ENCODE peak calls at places on chromosomes 7 and 10, in six cellular contexts. C is stimulated activated CD4-positive, alpha-beta T cell treated with anti-CD3 and anti-CD28 coated beads, Interleukin-12 subunit alpha, Interleukin-12 subunit beta, amount 100 ng/mL, for 24 hours; E is type B pancreatic cell; V is HEK293T; O is pulmonary artery endothelial cell; D is GDM1. U is an unnamed sample.

GRCh38 chr7:95549818-95550529 is 46.3 kb downstream of the PDK4 start:
- DNase-seq in O (peak), V (no peak), E (no peak), D (no peak), C (no peak), U (no peak)

GRCh38 chr7:65800890-65801341 is 72.0 kb upstream of the VKORC1L1 start:
- DNase-seq in E (no peak), D (no peak), V (no peak), O (peak), C (no peak), U (no peak)

GRCh38 chr7:30142710-30143109 is 7.9 kb downstream of the MTURN start:
- DNase-seq in V (no peak), C (no peak), E (no peak), D (no peak), O (no peak), U (peak)

GRCh38 chr10:43236176-43236850 is 30.6 kb downstream of the RASGEF1A start:
- DNase-seq in V (no peak), O (no peak), E (no peak), C (no peak), D (no peak), U (no peak)

GRCh38 chr10:77361426-77361825 is 276.2 kb downstream of the KCNMA1 start:
- DNase-seq in D (no peak), E (no peak), O (no peak), C (no peak), V (no peak), U (no peak)

GRCh38 chr7:28418311-28418710 is 6.0 kb downstream of the CREB5 start:
- DNase-seq in E (no peak), D (no peak), C (no peak), O (no peak), V (no peak), U (no peak)

GRCh38 chr7:47937065-47937687 is 11.1 kb downstream of the PKD1L1 start:
- DNase-seq in V (no peak), O (no peak), C (no peak), E (no peak), D (no peak), U (no peak)

GRCh38 chr7:82234457-82235049 is 209.0 kb downstream of the CACNA2D1 start:
- DNase-seq in C (no peak), V (no peak), O (no peak), E (no peak), D (no peak), U (peak)

GRCh38 chr7:86943447-86943846 is 116.0 kb downstream of the ELAPOR2 start:
- DNase-seq in C (no peak), E (no peak), D (no peak), O (no peak), V (no peak), U (no peak)

GRCh38 chr10:109740436-109740835 is 182.9 kb downstream of the XPNPEP1 start:
- DNase-seq in C (no peak), V (no peak), O (no peak), E (no peak), D (no peak), U (peak)

GRCh38 chr7:83550100-83550499 is 98.8 kb downstream of the SEMA3E start:
- DNase-seq in E (no peak), O (no peak), V (no peak), C (no peak), D (no peak), U (peak)

GRCh38 chr7:47320296-47320695 is 261.6 kb downstream of the TNS3 start:
- DNase-seq in D (no peak), O (no peak), V (no peak), C (no peak), E (no peak), U (no peak)

GRCh38 chr7:1666779-1667565 is 3.1 kb upstream of the ELFN1 start:
- DNase-seq in V (no peak), E (peak), O (no peak), D (no peak), C (no peak), U (no peak)

GRCh38 chr10:132743925-132744490 is 41.9 kb downstream of the NKX6-2 start:
- DNase-seq in C (no peak), V (no peak), D (no peak), E (no peak), O (no peak), U (peak)

GRCh38 chr10:9160275-9160674 is 1105.8 kb downstream of the GATA3 start:
- DNase-seq in D (no peak), O (no peak), E (no peak), V (no peak), C (no peak), U (no peak)

GRCh38 chr7:140145709-140146108 is 31.1 kb downstream of the KDM7A start:
- DNase-seq in V (no peak), D (no peak), E (no peak), C (no peak), O (no peak), U (no peak)

GRCh38 chr7:32587431-32587948 is 92.2 kb downstream of the AVL9 start:
- DNase-seq in O (peak), D (no peak), C (no peak), E (no peak), V (no peak), U (peak)

GRCh38 chr7:98470131-98470985 is 69.5 kb upstream of the BAIAP2L1 start:
- DNase-seq in E (peak), C (peak), D (no peak), V (no peak), O (no peak), U (peak)

GRCh38 chr10:22265839-22266537 is 48.2 kb upstream of the EBLN1 start:
- DNase-seq in C (no peak), V (no peak), O (no peak), D (no peak), E (no peak), U (no peak)

GRCh38 chr7:37031571-37032257 is 307.4 kb upstream of the AOAH start:
- DNase-seq in E (no peak), O (peak), V (peak), D (peak), C (peak), U (peak)

GRCh38 chr7:26011039-26011696 is 140.8 kb upstream of the NFE2L3 start:
- DNase-seq in C (no peak), D (no peak), V (no peak), O (no peak), E (no peak), U (no peak)

GRCh38 chr7:91079491-91079890 is 184.7 kb upstream of the FZD1 start:
- DNase-seq in O (no peak), E (no peak), V (no peak), D (no peak), C (no peak), U (no peak)

GRCh38 chr10:26380815-26381214 is 57.3 kb upstream of the APBB1IP start:
- DNase-seq in E (no peak), D (no peak), O (no peak), C (no peak), V (no peak), U (no peak)

GRCh38 chr10:86522385-86522855 is 828 bp upstream of the WAPL start:
- DNase-seq in E (no peak), O (no peak), V (no peak), D (no peak), C (no peak), U (no peak)

GRCh38 chr7:23396222-23396621 is 74.1 kb downstream of the IGF2BP3 start:
- DNase-seq in V (no peak), O (no peak), E (no peak), C (no peak), D (no peak), U (no peak)

GRCh38 chr7:7201583-7202374 is 19.4 kb downstream of the C1GALT1 start:
- DNase-seq in O (no peak), C (peak), V (no peak), D (no peak), E (no peak), U (no peak)

GRCh38 chr10:1939016-1939415 is 201.7 kb upstream of the ADARB2 start:
- DNase-seq in E (no peak), D (no peak), O (no peak), C (peak), V (no peak), U (no peak)

GRCh38 chr10:124194199-124194824 is 100.9 kb upstream of the CHST15 start:
- DNase-seq in V (no peak), O (no peak), C (no peak), E (no peak), D (no peak), U (no peak)

GRCh38 chr10:34955391-34955790 is 134.8 kb downstream of the CUL2 start:
- DNase-seq in C (no peak), V (no peak), E (no peak), O (no peak), D (no peak), U (no peak)

GRCh38 chr10:15037691-15038090 is 6.1 kb upstream of the OLAH start:
- DNase-seq in C (no peak), O (no peak), D (no peak), V (no peak), E (no peak), U (no peak)

GRCh38 chr10:22682237-22683192 is 31.9 kb downstream of the PIP4K2A start:
- DNase-seq in D (peak), C (no peak), E (no peak), V (no peak), O (no peak), U (no peak)

GRCh38 chr10:103921750-103922195 is 3.8 kb upstream of the STN1 start:
- DNase-seq in C (peak), E (no peak), D (peak), O (no peak), V (no peak), U (no peak)

U was measured in SJSA1.